ENCODE peak calls at places on chromosome 3, in six cellular contexts. One of them, this sample, is unnamed.

GRCh38 chr3:134650431-134651346 is at the start of gene KY:
- DNase-seq in DMS153: peak; percentile 37
- DNase-seq in glutamatergic neuron: peak; percentile 69
- DNase-seq in HEK293T: peak; percentile 46
- DNase-seq in left ventricle myocardium inferior: peak; percentile 59
- DNase-seq in activated CD4-positive, alpha-beta T cell treated with anti-CD3 and anti-CD28 coated beads, Interleukin-2, amount 50 U/mL, for 24 hours: no peak
- DNase-seq in this sample: peak; percentile 81

GRCh38 chr3:186467969-186468368 is 76.2 kb downstream of the CRYGS start:
- DNase-seq in DMS153: no peak
- DNase-seq in activated CD4-positive, alpha-beta T cell treated with anti-CD3 and anti-CD28 coated beads, Interleukin-2, amount 50 U/mL, for 24 hours: no peak
- DNase-seq in glutamatergic neuron: no peak
- DNase-seq in HEK293T: no peak
- DNase-seq in left ventricle myocardium inferior: no peak
- DNase-seq in this sample: no peak

GRCh38 chr3:154089416-154090115 is 31.6 kb upstream of the ARHGEF26 start:
- DNase-seq in activated CD4-positive, alpha-beta T cell treated with anti-CD3 and anti-CD28 coated beads, Interleukin-2, amount 50 U/mL, for 24 hours: no peak
- DNase-seq in HEK293T: no peak
- DNase-seq in DMS153: no peak
- DNase-seq in left ventricle myocardium inferior: no peak
- DNase-seq in glutamatergic neuron: no peak
- DNase-seq in this sample: no peak

GRCh38 chr3:81352867-81353266 is 408.6 kb downstream of the GBE1 start:
- DNase-seq in activated CD4-positive, alpha-beta T cell treated with anti-CD3 and anti-CD28 coated beads, Interleukin-2, amount 50 U/mL, for 24 hours: no peak
- DNase-seq in HEK293T: peak; percentile 21
- DNase-seq in DMS153: peak; percentile 29
- DNase-seq in left ventricle myocardium inferior: no peak
- DNase-seq in glutamatergic neuron: no peak
- DNase-seq in this sample: no peak

GRCh38 chr3:35864871-35865270 is 225.5 kb downstream of the ARPP21 start:
- DNase-seq in DMS153: no peak
- DNase-seq in glutamatergic neuron: no peak
- DNase-seq in HEK293T: no peak
- DNase-seq in left ventricle myocardium inferior: no peak
- DNase-seq in activated CD4-positive, alpha-beta T cell treated with anti-CD3 and anti-CD28 coated beads, Interleukin-2, amount 50 U/mL, for 24 hours: no peak
- DNase-seq in this sample: no peak

GRCh38 chr3:64489361-64490044 is 198.3 kb downstream of the ADAMTS9 start:
- DNase-seq in activated CD4-positive, alpha-beta T cell treated with anti-CD3 and anti-CD28 coated beads, Interleukin-2, amount 50 U/mL, for 24 hours: no peak
- DNase-seq in left ventricle myocardium inferior: no peak
- DNase-seq in glutamatergic neuron: peak; percentile 88
- DNase-seq in DMS153: peak; percentile 53
- DNase-seq in HEK293T: peak; percentile 80
- DNase-seq in this sample: no peak

GRCh38 chr3:99645277-99646106 is 7.1 kb downstream of the COL8A1 start:
- DNase-seq in glutamatergic neuron: no peak
- DNase-seq in DMS153: no peak
- DNase-seq in left ventricle myocardium inferior: no peak
- DNase-seq in activated CD4-positive, alpha-beta T cell treated with anti-CD3 and anti-CD28 coated beads, Interleukin-2, amount 50 U/mL, for 24 hours: no peak
- DNase-seq in HEK293T: peak; percentile 31
- DNase-seq in this sample: no peak

GRCh38 chr3:148079370-148079769 is 618.3 kb upstream of the AGTR1 start:
- DNase-seq in activated CD4-positive, alpha-beta T cell treated with anti-CD3 and anti-CD28 coated beads, Interleukin-2, amount 50 U/mL, for 24 hours: no peak
- DNase-seq in left ventricle myocardium inferior: no peak
- DNase-seq in HEK293T: no peak
- DNase-seq in glutamatergic neuron: peak; percentile 19
- DNase-seq in DMS153: no peak
- DNase-seq in this sample: no peak

GRCh38 chr3:41863024-41863423 is 98.9 kb downstream of the ULK4 start:
- DNase-seq in DMS153: no peak
- DNase-seq in HEK293T: no peak
- DNase-seq in left ventricle myocardium inferior: no peak
- DNase-seq in glutamatergic neuron: no peak
- DNase-seq in activated CD4-positive, alpha-beta T cell treated with anti-CD3 and anti-CD28 coated beads, Interleukin-2, amount 50 U/mL, for 24 hours: no peak
- DNase-seq in this sample: no peak